ENCODE peak calls at places on chromosomes 3 and 15, in ten cellular contexts. One of them, this sample, is unnamed.
A peak's percentile ranks its signal among the peaks of the same experiment; 100 is the strongest.

GRCh38 chr3:152405915-152406802 is 137.4 kb downstream of the MBNL1 start:
- DNase-seq in A549: no peak
- DNase-seq in heart left ventricle: peak; percentile 36
- DNase-seq in H9: no peak
- DNase-seq in K562: no peak
- DNase-seq in ovary: no peak
- DNase-seq in psoas muscle: no peak
- DNase-seq in adrenal gland: no peak
- DNase-seq in fibroblast of lung: peak; percentile 97
- DNase-seq in cardiac muscle cell: peak; percentile 92
- DNase-seq in this sample: no peak

GRCh38 chr3:45612918-45613602 is 18.5 kb downstream of the LIMD1 start:
- DNase-seq in A549: no peak
- DNase-seq in heart left ventricle: no peak
- DNase-seq in H9: no peak
- DNase-seq in K562: no peak
- DNase-seq in ovary: no peak
- DNase-seq in psoas muscle: no peak
- DNase-seq in adrenal gland: no peak
- DNase-seq in fibroblast of lung: no peak
- DNase-seq in cardiac muscle cell: peak; percentile 57
- DNase-seq in this sample: no peak

GRCh38 chr3:142987080-142987700 is 14.2 kb upstream of the U2SURP start:
- DNase-seq in A549: peak; percentile 54
- DNase-seq in heart left ventricle: no peak
- DNase-seq in H9: no peak
- DNase-seq in K562: no peak
- DNase-seq in ovary: no peak
- DNase-seq in psoas muscle: no peak
- DNase-seq in adrenal gland: no peak
- DNase-seq in fibroblast of lung: peak; percentile 65
- DNase-seq in cardiac muscle cell: peak; percentile 65
- DNase-seq in this sample: no peak

GRCh38 chr3:58622436-58622835 is 44.1 kb downstream of the FAM3D start:
- DNase-seq in A549: no peak
- DNase-seq in heart left ventricle: no peak
- DNase-seq in H9: no peak
- DNase-seq in K562: no peak
- DNase-seq in ovary: no peak
- DNase-seq in psoas muscle: no peak
- DNase-seq in adrenal gland: no peak
- DNase-seq in fibroblast of lung: no peak
- DNase-seq in cardiac muscle cell: no peak
- DNase-seq in this sample: no peak

GRCh38 chr3:129422897-129423296 is 5.5 kb downstream of the EFCAB12 start:
- DNase-seq in A549: no peak
- DNase-seq in heart left ventricle: no peak
- DNase-seq in H9: no peak
- DNase-seq in K562: no peak
- DNase-seq in ovary: no peak
- DNase-seq in psoas muscle: no peak
- DNase-seq in adrenal gland: no peak
- DNase-seq in fibroblast of lung: no peak
- DNase-seq in cardiac muscle cell: no peak
- DNase-seq in this sample: no peak

GRCh38 chr3:98325055-98325454 is 28.6 kb upstream of the OR5K4 start:
- DNase-seq in A549: no peak
- DNase-seq in heart left ventricle: no peak
- DNase-seq in H9: peak; percentile 81
- DNase-seq in K562: no peak
- DNase-seq in ovary: no peak
- DNase-seq in psoas muscle: peak; percentile 20
- DNase-seq in adrenal gland: no peak
- DNase-seq in fibroblast of lung: no peak
- DNase-seq in cardiac muscle cell: no peak
- DNase-seq in this sample: no peak

GRCh38 chr15:73900129-73900712 is 26.0 kb upstream of the LOXL1 start:
- DNase-seq in A549: no peak
- DNase-seq in heart left ventricle: peak; percentile 14
- DNase-seq in H9: no peak
- DNase-seq in K562: no peak
- DNase-seq in ovary: no peak
- DNase-seq in psoas muscle: no peak
- DNase-seq in adrenal gland: no peak
- DNase-seq in fibroblast of lung: no peak
- DNase-seq in cardiac muscle cell: no peak
- DNase-seq in this sample: no peak

GRCh38 chr15:66123799-66124198 is 129.8 kb downstream of the MEGF11 start:
- DNase-seq in A549: no peak
- DNase-seq in heart left ventricle: no peak
- DNase-seq in H9: no peak
- DNase-seq in K562: no peak
- DNase-seq in ovary: no peak
- DNase-seq in psoas muscle: no peak
- DNase-seq in adrenal gland: no peak
- DNase-seq in fibroblast of lung: no peak
- DNase-seq in cardiac muscle cell: no peak
- DNase-seq in this sample: no peak

GRCh38 chr3:184611606-184612304 is 50.2 kb downstream of the EPHB3 start:
- DNase-seq in A549: no peak
- DNase-seq in heart left ventricle: no peak
- DNase-seq in H9: no peak
- DNase-seq in K562: no peak
- DNase-seq in ovary: peak; percentile 61
- DNase-seq in psoas muscle: no peak
- DNase-seq in adrenal gland: no peak
- DNase-seq in fibroblast of lung: peak; percentile 18
- DNase-seq in cardiac muscle cell: peak; percentile 62
- DNase-seq in this sample: no peak

GRCh38 chr3:14507757-14508504 is 32.2 kb downstream of the GRIP2 start:
- DNase-seq in A549: no peak
- DNase-seq in heart left ventricle: no peak
- DNase-seq in H9: no peak
- DNase-seq in K562: no peak
- DNase-seq in ovary: peak; percentile 14
- DNase-seq in psoas muscle: no peak
- DNase-seq in adrenal gland: no peak
- DNase-seq in fibroblast of lung: no peak
- DNase-seq in cardiac muscle cell: no peak
- DNase-seq in this sample: no peak

GRCh38 chr15:94238539-94239118 is 7.3 kb downstream of the MCTP2 start:
- DNase-seq in A549: no peak
- DNase-seq in heart left ventricle: no peak
- DNase-seq in H9: no peak
- DNase-seq in K562: no peak
- DNase-seq in ovary: no peak
- DNase-seq in psoas muscle: no peak
- DNase-seq in adrenal gland: no peak
- DNase-seq in fibroblast of lung: no peak
- DNase-seq in cardiac muscle cell: no peak
- DNase-seq in this sample: no peak

GRCh38 chr3:25938566-25939325 is 148.9 kb downstream of the OXSM start:
- DNase-seq in A549: no peak
- DNase-seq in heart left ventricle: no peak
- DNase-seq in H9: no peak
- DNase-seq in K562: no peak
- DNase-seq in ovary: no peak
- DNase-seq in psoas muscle: no peak
- DNase-seq in adrenal gland: no peak
- DNase-seq in fibroblast of lung: no peak
- DNase-seq in cardiac muscle cell: no peak
- DNase-seq in this sample: no peak

GRCh38 chr15:59437777-59438574 is at the start of gene FAM81A:
- DNase-seq in A549: peak; percentile 96
- DNase-seq in heart left ventricle: peak; percentile 91
- DNase-seq in H9: peak; percentile 69
- DNase-seq in K562: peak; percentile 49
- DNase-seq in ovary: peak; percentile 88
- DNase-seq in psoas muscle: peak; percentile 92
- DNase-seq in adrenal gland: peak; percentile 78
- DNase-seq in fibroblast of lung: peak; percentile 77
- DNase-seq in cardiac muscle cell: peak; percentile 85
- DNase-seq in this sample: peak; percentile 29

GRCh38 chr3:133742351-133743091 is 3.7 kb upstream of the TF start:
- DNase-seq in A549: peak; percentile 17
- DNase-seq in heart left ventricle: no peak
- DNase-seq in H9: no peak
- DNase-seq in K562: no peak
- DNase-seq in ovary: no peak
- DNase-seq in psoas muscle: no peak
- DNase-seq in adrenal gland: no peak
- DNase-seq in fibroblast of lung: peak; percentile 50
- DNase-seq in cardiac muscle cell: peak; percentile 66
- DNase-seq in this sample: no peak

GRCh38 chr3:53068176-53068575 is 22.3 kb upstream of the SFMBT1 start:
- DNase-seq in A549: no peak
- DNase-seq in heart left ventricle: no peak
- DNase-seq in H9: no peak
- DNase-seq in K562: no peak
- DNase-seq in ovary: peak; percentile 2
- DNase-seq in psoas muscle: no peak
- DNase-seq in adrenal gland: no peak
- DNase-seq in fibroblast of lung: no peak
- DNase-seq in cardiac muscle cell: no peak
- DNase-seq in this sample: no peak

GRCh38 chr3:53069422-53070068 is 23.7 kb upstream of the SFMBT1 start:
- DNase-seq in A549: no peak
- DNase-seq in heart left ventricle: no peak
- DNase-seq in H9: no peak
- DNase-seq in K562: no peak
- DNase-seq in ovary: no peak
- DNase-seq in psoas muscle: no peak
- DNase-seq in adrenal gland: no peak
- DNase-seq in fibroblast of lung: no peak
- DNase-seq in cardiac muscle cell: peak; percentile 23
- DNase-seq in this sample: no peak

GRCh38 chr3:53065841-53066480 is 20.1 kb upstream of the SFMBT1 start:
- DNase-seq in A549: no peak
- DNase-seq in heart left ventricle: no peak
- DNase-seq in H9: no peak
- DNase-seq in K562: no peak
- DNase-seq in ovary: peak; percentile 3
- DNase-seq in psoas muscle: no peak
- DNase-seq in adrenal gland: no peak
- DNase-seq in fibroblast of lung: no peak
- DNase-seq in cardiac muscle cell: no peak
- DNase-seq in this sample: peak; percentile 34

GRCh38 chr3:53071882-53072431 is 26.1 kb upstream of the SFMBT1 start:
- DNase-seq in A549: no peak
- DNase-seq in heart left ventricle: no peak
- DNase-seq in H9: peak; percentile 24
- DNase-seq in K562: peak; percentile 30
- DNase-seq in ovary: peak; percentile 5
- DNase-seq in psoas muscle: no peak
- DNase-seq in adrenal gland: no peak
- DNase-seq in fibroblast of lung: no peak
- DNase-seq in cardiac muscle cell: no peak
- DNase-seq in this sample: no peak

GRCh38 chr3:53067571-53067970 is 21.7 kb upstream of the SFMBT1 start:
- DNase-seq in A549: no peak
- DNase-seq in heart left ventricle: no peak
- DNase-seq in H9: no peak
- DNase-seq in K562: no peak
- DNase-seq in ovary: no peak
- DNase-seq in psoas muscle: no peak
- DNase-seq in adrenal gland: no peak
- DNase-seq in fibroblast of lung: no peak
- DNase-seq in cardiac muscle cell: no peak
- DNase-seq in this sample: no peak
- H3K9me3 ChIP-seq in A549: no peaks in the 10 kb centered on the region
- H3K9me3 ChIP-seq in heart left ventricle: no peaks in the 10 kb centered on the region
- H3K9me3 ChIP-seq in H9: no peaks in the 10 kb centered on the region
- H3K9me3 ChIP-seq in K562: no peaks in the 10 kb centered on the region
- H3K9me3 ChIP-seq in ovary: no peaks in the 10 kb centered on the region
- H3K9me3 ChIP-seq in psoas muscle: no peaks in the 10 kb centered on the region
- H3K9me3 ChIP-seq in adrenal gland: no peaks in the 10 kb centered on the region
- H3K9me3 ChIP-seq in fibroblast of lung: no peaks in the 10 kb centered on the region
- H3K9me3 ChIP-seq in cardiac muscle cell: no peaks in the 10 kb centered on the region
- H3K9me3 ChIP-seq in this sample: no peaks in the 10 kb centered on the region

DNA sequence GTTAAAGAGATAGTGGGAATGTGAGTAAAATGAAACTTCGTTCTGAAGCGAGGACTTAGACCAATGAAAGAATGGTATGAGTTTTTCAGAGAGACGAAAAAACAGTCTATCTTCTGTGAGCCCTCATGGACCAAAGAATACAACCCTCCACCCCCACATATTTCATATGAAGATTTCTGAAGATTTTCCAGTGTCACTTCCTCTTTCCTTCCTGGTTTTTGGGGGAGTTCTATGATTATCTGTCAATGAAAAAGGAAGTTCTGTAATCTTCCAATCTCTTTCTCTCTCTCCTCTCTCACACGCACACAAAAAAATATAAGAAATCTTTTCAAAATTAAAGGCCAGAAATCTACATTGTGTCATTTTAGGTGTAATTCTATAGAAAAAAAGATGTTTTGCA is 27.7 kb downstream of the CMSS1 start:
- DNase-seq in A549: no peak
- DNase-seq in heart left ventricle: no peak
- DNase-seq in H9: no peak
- DNase-seq in K562: no peak
- DNase-seq in ovary: no peak
- DNase-seq in psoas muscle: no peak
- DNase-seq in adrenal gland: no peak
- DNase-seq in fibroblast of lung: no peak
- DNase-seq in cardiac muscle cell: no peak
- DNase-seq in this sample: no peak
- TF ChIP-seq CTCF in A549: no peak
- TF ChIP-seq CTCF in heart left ventricle: no peak
- TF ChIP-seq CTCF in H9: no peak
- TF ChIP-seq CTCF in K562: no peak
- TF ChIP-seq CTCF in ovary: no peak
- TF ChIP-seq CTCF in psoas muscle: no peak
- TF ChIP-seq CTCF in adrenal gland: no peak
- TF ChIP-seq CTCF in fibroblast of lung: no peak
- TF ChIP-seq CTCF in cardiac muscle cell: no peak
- TF ChIP-seq CTCF in this sample: no peak

GRCh38 chr3:31165399-31165860 is 271.0 kb upstream of the GADL1 start:
- DNase-seq in A549: no peak
- DNase-seq in heart left ventricle: no peak
- DNase-seq in H9: no peak
- DNase-seq in K562: no peak
- DNase-seq in ovary: no peak
- DNase-seq in psoas muscle: no peak
- DNase-seq in adrenal gland: no peak
- DNase-seq in fibroblast of lung: peak; percentile 21
- DNase-seq in cardiac muscle cell: peak; percentile 59
- DNase-seq in this sample: no peak
- H3K27ac ChIP-seq in A549: no peak overlapping the region
- H3K27ac ChIP-seq in heart left ventricle: no peak overlapping the region
- H3K27ac ChIP-seq in H9: no peak overlapping the region
- H3K27ac ChIP-seq in K562: no peak overlapping the region
- H3K27ac ChIP-seq in ovary: no peak overlapping the region
- H3K27ac ChIP-seq in psoas muscle: no peak overlapping the region
- H3K27ac ChIP-seq in adrenal gland: no peak overlapping the region
- H3K27ac ChIP-seq in fibroblast of lung: peak overlapping the region; percentile 25
- H3K27ac ChIP-seq in cardiac muscle cell: peak overlapping the region; percentile 54
- H3K27ac ChIP-seq in this sample: no peak overlapping the region

DNA sequence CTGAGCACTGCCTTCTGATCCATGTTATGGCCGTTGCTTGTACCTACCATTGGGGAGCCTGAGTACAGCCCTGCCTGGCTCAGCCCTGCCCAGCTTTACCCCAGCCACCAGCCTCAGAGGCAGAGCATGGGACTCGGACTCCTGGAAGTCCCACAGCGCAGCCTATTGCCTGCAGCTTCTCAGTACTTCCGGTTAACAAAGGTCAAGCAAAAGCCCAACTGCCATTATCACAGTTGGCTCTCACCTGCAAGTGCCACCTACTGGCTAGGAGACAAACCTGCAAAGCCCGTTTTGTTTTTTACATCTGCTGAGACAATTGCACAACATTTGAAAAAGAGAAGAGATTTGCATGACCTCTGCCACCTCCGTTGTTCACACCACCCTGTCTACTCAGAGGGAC is 1081.7 kb downstream of the NAALADL2 start:
- DNase-seq in A549: no peak
- DNase-seq in heart left ventricle: no peak
- DNase-seq in H9: peak; percentile 89
- DNase-seq in K562: no peak
- DNase-seq in ovary: no peak
- DNase-seq in psoas muscle: no peak
- DNase-seq in adrenal gland: no peak
- DNase-seq in fibroblast of lung: no peak
- DNase-seq in cardiac muscle cell: no peak
- DNase-seq in this sample: no peak
- H3K9me3 ChIP-seq in A549: no peaks in the 10 kb centered on the region
- H3K9me3 ChIP-seq in heart left ventricle: peaks cover 54% of the 10 kb centered on the region
- H3K9me3 ChIP-seq in H9: peaks cover 7% of the 10 kb centered on the region
- H3K9me3 ChIP-seq in K562: peaks cover 1% of the 10 kb centered on the region
- H3K9me3 ChIP-seq in ovary: no peaks in the 10 kb centered on the region
- H3K9me3 ChIP-seq in psoas muscle: no peaks in the 10 kb centered on the region
- H3K9me3 ChIP-seq in adrenal gland: peaks cover 15% of the 10 kb centered on the region
- H3K9me3 ChIP-seq in fibroblast of lung: no peaks in the 10 kb centered on the region
- H3K9me3 ChIP-seq in cardiac muscle cell: no peaks in the 10 kb centered on the region
- H3K9me3 ChIP-seq in this sample: no peaks in the 10 kb centered on the region

This sample was measured in CD8-positive, alpha-beta T cell.